ENCODE peak calls at places on chromosomes 13 and 19, in four cellular contexts. N, V, S and P are unnamed samples.

GRCh38 chr13:33480561-33480960 is 195.0 kb upstream of the STARD13 start:
- DNase-seq in V (no peak), N (no peak), S (no peak), P (no peak)

GRCh38 chr19:28074773-28075172 is 1138.2 kb downstream of the UQCRFS1 start:
- DNase-seq in N (no peak), V (no peak), S (no peak), P (no peak)

GRCh38 chr13:113964251-113964995 is 9.5 kb downstream of the C13orf46 start:
- DNase-seq in S (no peak), N (peak), V (no peak), P (peak)

GRCh38 chr19:34337747-34338146 is 27.2 kb upstream of the GPI start:
- DNase-seq in S (no peak), N (no peak), V (no peak), P (no peak)

GRCh38 chr19:47353307-47353712 is 4.2 kb downstream of the DHX34 start:
- DNase-seq in V (no peak), S (no peak), N (peak), P (no peak)

GRCh38 chr13:93256998-93257397 is 30.4 kb downstream of the GPC6 start:
- DNase-seq in S (no peak), N (no peak), V (no peak), P (no peak)

GRCh38 chr13:35672611-35673010 is 196.1 kb upstream of the MAB21L1 start:
- DNase-seq in N (no peak), S (no peak), V (no peak), P (no peak)

GRCh38 chr13:95784891-95785290 is 108.0 kb downstream of the DNAJC3 start:
- DNase-seq in V (no peak), N (no peak), S (no peak), P (no peak)

GRCh38 chr13:78201411-78201810 is 282.8 kb upstream of the EDNRB start:
- DNase-seq in V (no peak), N (no peak), S (no peak), P (no peak)

GRCh38 chr19:2952953-2953481 is 8.2 kb upstream of the ZNF77 start:
- DNase-seq in S (no peak), V (no peak), N (no peak), P (peak)

GRCh38 chr19:48487944-48488343 is 18.8 kb downstream of the CYTH2 start:
- DNase-seq in S (peak), V (no peak), N (peak), P (no peak)

GRCh38 chr13:97538193-97538592 is 104.2 kb downstream of the RAP2A start:
- DNase-seq in S (no peak), N (no peak), V (no peak), P (no peak)

GRCh38 chr13:33707449-33707848 is 110.5 kb upstream of the RFC3 start:
- DNase-seq in S (no peak), V (no peak), N (no peak), P (no peak)

DNA sequence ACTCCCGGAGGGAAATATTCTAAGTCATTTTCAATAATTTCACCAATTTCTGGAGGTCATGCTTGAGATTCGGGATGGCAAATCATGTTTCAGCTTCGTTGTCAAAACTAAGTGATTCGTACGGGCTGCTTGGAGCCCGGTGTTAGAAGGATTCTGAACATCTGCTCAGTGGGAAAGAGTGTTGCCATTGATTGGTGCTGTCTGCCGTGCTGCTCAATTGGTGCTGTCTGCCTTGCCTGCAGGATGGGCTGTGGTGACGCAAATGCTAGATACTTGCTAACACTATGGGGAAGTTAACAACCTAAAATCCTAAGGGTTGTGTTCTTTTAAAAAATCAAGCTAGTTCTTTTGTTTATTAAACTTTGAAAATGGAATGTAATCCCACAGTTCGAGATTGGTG is 17.3 kb upstream of the CACNG8 start:
- DNase-seq in S (no peak), V (no peak), N (no peak), P (no peak)
- TF ChIP-seq CTCF in S (no peak), V (no peak), N (no peak), P (no peak)

DNA sequence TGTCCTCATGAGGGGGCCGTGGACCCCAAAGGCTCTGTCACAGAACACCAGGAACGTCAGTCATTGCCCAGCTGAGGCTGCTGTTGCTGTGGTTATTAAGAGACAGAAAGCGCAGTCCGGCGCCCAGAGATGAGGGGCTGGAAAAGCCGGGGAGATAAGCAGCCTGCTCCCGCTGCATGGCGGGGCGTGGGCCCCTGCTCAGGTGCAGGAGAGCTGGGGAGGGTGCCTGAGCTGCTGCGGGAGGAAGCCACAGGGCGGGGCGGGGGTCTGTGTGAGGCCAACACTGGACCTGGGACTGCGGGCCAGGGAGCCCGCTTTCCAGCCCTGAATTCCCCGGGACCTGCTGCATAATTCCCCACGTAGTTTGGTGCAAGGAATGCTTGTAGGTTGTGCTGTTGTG is 11.3 kb downstream of the SOX1 start:
- DNase-seq in S (no peak), V (no peak), N (no peak), P (no peak)
- TF ChIP-seq CTCF in S (no peak), V (no peak), N (no peak), P (no peak)

GRCh38 chr19:18278521-18279265 is 2.7 kb downstream of the JUND start:
- DNase-seq in S (no peak), N (no peak), V (peak), P (no peak)
- TF ChIP-seq CTCF in S (peak), N (no peak), V (no peak), P (no peak)

GRCh38 chr19:40217921-40218890 is at the start of gene TTC9B:
- DNase-seq in V (no peak), S (no peak), N (peak), P (no peak)

GRCh38 chr19:40214936-40215335 is 3.2 kb downstream of the TTC9B start:
- DNase-seq in V (no peak), S (no peak), N (peak), P (no peak)

GRCh38 chr19:40216777-40217026 is 1.5 kb downstream of the TTC9B start:
- DNase-seq in S (no peak), V (no peak), N (no peak), P (no peak)

GRCh38 chr19:40216013-40216776 is 2.0 kb downstream of the TTC9B start:
- DNase-seq in V (no peak), N (no peak), S (no peak), P (no peak)

GRCh38 chr19:40217027-40217810 is 965 bp downstream of the TTC9B start:
- DNase-seq in N (peak), V (no peak), S (no peak), P (peak)
- TF ChIP-seq CTCF in N (no peak), V (no peak), S (peak), P (peak)

DNA sequence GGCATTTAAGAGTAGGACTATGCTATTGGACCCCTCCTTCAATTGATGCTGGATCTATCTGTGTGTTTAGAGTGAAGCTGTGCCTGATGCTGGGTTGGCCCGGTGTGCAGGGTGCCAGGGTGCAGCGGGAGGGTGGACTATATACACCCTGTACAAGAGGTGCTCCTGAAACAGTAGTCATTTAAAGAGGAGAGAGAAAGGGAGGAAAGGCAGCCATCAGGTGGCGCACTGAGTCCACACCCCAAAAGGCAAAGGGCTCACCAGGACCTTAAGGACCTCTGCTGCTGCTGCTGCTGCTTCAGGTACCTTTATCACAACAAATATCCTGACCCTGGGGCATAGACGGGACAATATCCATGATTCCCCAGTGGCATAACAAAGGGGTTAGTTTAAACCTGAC is 39.4 kb downstream of the ZNF136 start:
- DNase-seq in S (no peak), N (peak), V (peak), P (peak)
- TF ChIP-seq CTCF in S (no peak), N (no peak), V (no peak), P (peak)